ENCODE peak calls at places on chromosome 19, in ten cellular contexts. R, U, Y, S, N, C, T, F, B and E are unnamed samples.
A peak's percentile ranks its signal among the peaks of the same experiment; 100 is the strongest.

GRCh38 chr19:50384685-50385535 is 763 bp downstream of the POLD1 start:
- DNase-seq in T (no peak), N (peak; percentile 59), B (no peak), R (no peak), F (no peak), S (peak; percentile 15), C (peak; percentile 46), U (peak; percentile 31), Y (no peak), E (no peak)

GRCh38 chr19:917323-918151 is at the start of gene KISS1R:
- DNase-seq in F (no peak), B (no peak), R (no peak), N (no peak), S (peak; percentile 29), T (peak; percentile 62), C (peak; percentile 93), Y (no peak), U (peak; percentile 60), E (peak; percentile 44)

GRCh38 chr19:57850553-57851017 is 926 bp downstream of the ZNF587 start:
- DNase-seq in B (no peak), R (no peak), Y (no peak), F (no peak), C (peak; percentile 56), S (peak; percentile 27), N (no peak), U (peak; percentile 47), T (no peak), E (peak; percentile 56)

GRCh38 chr19:49718991-49719390 is 28.1 kb downstream of the CPT1C start:
- DNase-seq in R (no peak), Y (no peak), T (no peak), B (no peak), F (no peak), S (no peak), N (no peak), U (no peak), C (no peak), E (no peak)

GRCh38 chr19:33177417-33177976 is 16.6 kb upstream of the LRP3 start:
- DNase-seq in F (peak; percentile 70), U (no peak), B (no peak), S (no peak), Y (peak; percentile 61), R (no peak), N (no peak), T (no peak), C (peak; percentile 79), E (no peak)

GRCh38 chr19:37991176-37991835 is 84.3 kb downstream of the SIPA1L3 start:
- DNase-seq in F (no peak), R (no peak), Y (no peak), U (no peak), B (no peak), N (no peak), S (peak; percentile 13), C (no peak), T (no peak), E (no peak)

GRCh38 chr19:33134571-33135041 is 2.7 kb downstream of the WDR88 start:
- DNase-seq in U (no peak), B (no peak), Y (no peak), S (no peak), N (no peak), F (no peak), R (no peak), C (peak; percentile 50), T (no peak), E (no peak)

GRCh38 chr19:11116507-11116906 is 27.2 kb downstream of the LDLR start:
- DNase-seq in F (no peak), R (no peak), S (no peak), N (no peak), Y (no peak), C (no peak), B (no peak), T (no peak), U (no peak), E (no peak)

GRCh38 chr19:39508629-39509028 is 6.3 kb upstream of the SELENOV start:
- DNase-seq in U (no peak), Y (no peak), C (no peak), S (no peak), B (no peak), F (no peak), N (no peak), R (no peak), T (no peak), E (no peak)

GRCh38 chr19:39506944-39507714 is 7.8 kb upstream of the SELENOV start:
- DNase-seq in Y (no peak), F (no peak), T (no peak), R (no peak), S (peak; percentile 71), B (no peak), N (no peak), U (peak; percentile 92), C (peak; percentile 95), E (no peak)

GRCh38 chr19:39506598-39506943 is 7.8 kb downstream of the DLL3 start:
- DNase-seq in N (no peak), U (no peak), B (no peak), T (no peak), S (no peak), R (no peak), Y (no peak), C (no peak), F (no peak), E (no peak)

GRCh38 chr19:39509233-39509632 is 5.7 kb upstream of the SELENOV start:
- DNase-seq in R (no peak), B (no peak), S (no peak), N (no peak), T (no peak), U (no peak), F (no peak), Y (no peak), C (no peak), E (no peak)

GRCh38 chr19:39507715-39508364 is 7.1 kb upstream of the SELENOV start:
- DNase-seq in N (no peak), T (no peak), C (peak; percentile 44), R (no peak), F (no peak), B (no peak), S (no peak), U (no peak), Y (no peak), E (no peak)
- H3K4me3 ChIP-seq in N (peak overlapping the region; percentile 34), T (no peak overlapping the region), C (peak overlapping the region; percentile 53), R (no peak overlapping the region), F (no peak overlapping the region), B (peak overlapping the region; percentile 53), S (peak overlapping the region; percentile 51), U (peak overlapping the region; percentile 52), Y (peak overlapping the region; percentile 47), E (no peak overlapping the region)

GRCh38 chr19:18062043-18062442 is 24.7 kb downstream of the IL12RB1 start:
- DNase-seq in N (no peak), U (no peak), S (no peak), B (no peak), C (no peak), T (no peak), F (no peak), Y (no peak), R (no peak), E (no peak)

GRCh38 chr19:18063463-18063862 is 23.3 kb downstream of the IL12RB1 start:
- DNase-seq in N (no peak), T (no peak), C (peak; percentile 48), F (no peak), U (peak; percentile 36), Y (no peak), B (no peak), R (no peak), S (no peak), E (no peak)

GRCh38 chr19:18068395-18068794 is 18.3 kb downstream of the IL12RB1 start:
- DNase-seq in C (no peak), R (no peak), F (no peak), U (no peak), B (no peak), T (no peak), Y (no peak), N (no peak), S (no peak), E (no peak)

GRCh38 chr19:18069383-18069782 is 17.4 kb downstream of the IL12RB1 start:
- DNase-seq in F (no peak), C (no peak), B (no peak), T (no peak), Y (no peak), U (no peak), S (no peak), N (no peak), R (no peak), E (no peak)

DNA sequence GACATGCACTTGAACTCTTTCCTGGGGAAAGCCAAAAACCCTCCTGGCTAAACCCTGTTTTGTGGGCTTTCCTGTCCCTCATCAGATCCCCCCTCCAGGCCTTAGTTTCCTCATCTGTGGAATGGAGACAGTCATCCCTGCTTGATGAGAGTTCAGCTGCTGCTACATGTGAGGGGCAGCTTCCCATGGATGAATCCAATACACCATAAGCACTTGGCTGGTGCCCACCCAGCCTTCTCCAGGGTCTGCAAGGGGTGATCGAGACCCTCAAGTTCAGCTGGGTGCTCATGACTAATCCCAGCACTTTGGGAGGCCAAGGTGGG is 21.6 kb downstream of the IL12RB1 start:
- DNase-seq in B (no peak), T (no peak), F (no peak), Y (no peak), N (no peak), U (no peak), S (no peak), C (no peak), R (no peak), E (no peak)
- TF ChIP-seq CTCF in B (no peak), T (no peak), F (no peak), Y (no peak), N (no peak), U (no peak), S (no peak), C (no peak), R (no peak), E (no peak)

GRCh38 chr19:51691122-51692064 is 1.7 kb upstream of the SPACA6 start:
- DNase-seq in C (peak; percentile 30), U (no peak), F (no peak), T (no peak), Y (no peak), S (peak; percentile 80), R (no peak), B (no peak), N (no peak), E (no peak)
- H3K4me3 ChIP-seq in C (peak overlapping the region; percentile 86), U (peak overlapping the region; percentile 52), F (peak overlapping the region; percentile 90), T (peak overlapping the region; percentile 70), Y (peak overlapping the region; percentile 60), S (peak overlapping the region; percentile 86), R (peak overlapping the region; percentile 99), B (peak overlapping the region; percentile 77), N (peak overlapping the region; percentile 69), E (peak overlapping the region; percentile 90)

DNA sequence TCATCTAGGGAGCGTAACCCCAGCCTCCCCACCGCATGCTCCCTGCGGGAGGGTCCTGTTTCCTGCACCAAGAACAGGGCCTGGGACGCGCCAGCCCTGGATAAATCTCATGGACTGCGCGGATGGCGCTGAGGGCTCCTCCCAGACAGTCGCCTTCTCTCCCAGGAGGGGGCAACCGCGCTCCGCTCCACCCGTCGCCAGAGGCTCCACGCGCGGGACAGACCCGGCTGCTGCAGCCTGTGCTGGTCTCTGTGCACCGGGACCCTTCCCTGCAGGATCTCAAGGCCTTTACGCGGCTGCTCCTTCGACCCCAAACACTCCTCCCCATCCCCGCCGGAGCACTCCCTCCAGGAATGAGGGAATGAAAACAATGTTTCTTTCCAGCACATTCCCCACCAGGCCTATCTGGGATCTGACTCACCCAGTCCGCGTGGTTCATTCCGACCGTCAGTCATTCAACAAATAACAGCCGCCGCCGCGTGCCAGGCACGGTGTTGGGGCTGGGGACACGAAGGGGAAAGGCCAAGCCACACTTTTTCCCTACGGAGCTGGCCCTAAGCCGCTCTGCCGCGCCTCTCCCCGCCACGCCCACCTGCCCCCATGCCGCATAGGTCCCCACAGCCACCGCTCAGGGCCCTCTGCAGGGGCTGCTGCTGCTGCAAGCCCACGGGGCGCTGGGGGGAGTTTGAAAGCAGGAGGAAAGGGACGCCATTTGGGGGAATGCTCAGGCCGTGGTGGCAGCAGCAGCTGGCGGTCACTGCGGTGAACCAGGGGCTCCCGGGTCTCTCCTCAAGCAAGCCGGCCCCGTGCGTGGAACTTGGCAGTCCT is 6.0 kb downstream of the PNMA8B start:
- DNase-seq in B (no peak), T (no peak), Y (no peak), F (no peak), S (peak; percentile 71), N (peak; percentile 66), U (peak; percentile 57), C (peak; percentile 67), R (peak; percentile 42), E (peak; percentile 50)
- TF ChIP-seq CTCF in B (peak; percentile 52), T (peak; percentile 45), Y (no peak), F (no peak), S (peak; percentile 41), N (no peak), U (peak; percentile 51), C (peak; percentile 49), R (peak; percentile 36), E (no peak)